ENCODE peak calls at places on chromosomes 16 and 17, in nine cellular contexts. R, P, G, D, H, Q, S, U and L are unnamed samples.

GRCh38 chr16:22374311-22375116 is at the start of gene CDR2:
- DNase-seq in Q (peak; percentile 96), D (peak; percentile 99), R (peak; percentile 97), U (peak; percentile 97), H (peak; percentile 99), G (peak; percentile 98), P (peak; percentile 99), S (peak; percentile 98), L (peak; percentile 100)

GRCh38 chr17:58666858-58667267 is 25.0 kb downstream of the TEX14 start:
- DNase-seq in H (no peak), D (peak; percentile 71), S (peak; percentile 73), U (peak; percentile 63), Q (no peak), G (peak; percentile 69), R (peak; percentile 24), P (peak; percentile 67), L (no peak)

GRCh38 chr16:5633845-5634440 is 536.3 kb upstream of the EEF2KMT start:
- DNase-seq in S (no peak), Q (peak; percentile 0), U (no peak), H (no peak), P (peak; percentile 62), R (no peak), G (no peak), D (no peak), L (peak; percentile 55)

GRCh38 chr17:71764507-71764906 is 356.3 kb upstream of the SOX9 start:
- DNase-seq in S (peak; percentile 11), G (no peak), P (peak; percentile 19), R (no peak), H (peak; percentile 94), D (peak; percentile 48), U (no peak), Q (peak; percentile 15), L (peak; percentile 4)

GRCh38 chr17:77493901-77494663 is 353.3 kb downstream of the SEC14L1 start:
- DNase-seq in S (no peak), D (peak; percentile 34), R (no peak), P (no peak), G (peak; percentile 19), H (peak; percentile 32), U (no peak), Q (no peak), L (peak; percentile 32)

GRCh38 chr17:30997270-30997669 is 26.4 kb downstream of the RNF135 start:
- DNase-seq in D (no peak), P (no peak), R (no peak), H (no peak), G (no peak), S (no peak), U (no peak), Q (no peak), L (no peak)

GRCh38 chr17:57926723-57927047 is 28.5 kb downstream of the CUEDC1 start:
- DNase-seq in S (no peak), H (no peak), R (no peak), D (peak; percentile 12), G (no peak), P (no peak), U (no peak), Q (no peak), L (no peak)

GRCh38 chr16:4570688-4571321 is 14.7 kb downstream of the C16orf96 start:
- DNase-seq in G (no peak), P (no peak), R (no peak), Q (no peak), D (no peak), S (no peak), H (peak; percentile 90), U (no peak), L (peak; percentile 70)

GRCh38 chr17:45791041-45791582 is 7.0 kb downstream of the CRHR1 start:
- DNase-seq in P (no peak), H (no peak), S (no peak), U (no peak), G (no peak), Q (no peak), D (no peak), R (no peak), L (no peak)

GRCh38 chr16:11225677-11226549 is 30.1 kb downstream of the SOCS1 start:
- DNase-seq in H (no peak), S (no peak), D (no peak), Q (no peak), G (no peak), R (no peak), U (no peak), P (no peak), L (no peak)

GRCh38 chr17:6589266-6589946 is 33.1 kb upstream of the PITPNM3 start:
- DNase-seq in P (no peak), Q (no peak), R (no peak), S (no peak), G (no peak), D (no peak), U (no peak), H (no peak), L (no peak)

GRCh38 chr17:80720624-80721577 is 176.3 kb downstream of the RPTOR start:
- DNase-seq in G (no peak), D (no peak), U (no peak), P (no peak), Q (peak; percentile 88), H (no peak), R (no peak), S (no peak), L (no peak)

GRCh38 chr16:70789231-70789926 is 11.6 kb downstream of the VAC14 start:
- DNase-seq in H (peak; percentile 69), S (peak; percentile 44), R (no peak), Q (no peak), G (peak; percentile 88), U (peak; percentile 93), D (peak; percentile 74), P (peak; percentile 62), L (no peak)

GRCh38 chr17:35726609-35727460 is 4.6 kb upstream of the RASL10B start:
- DNase-seq in S (peak; percentile 53), H (peak; percentile 81), G (peak; percentile 68), P (peak; percentile 76), U (peak; percentile 65), R (no peak), Q (peak; percentile 86), D (peak; percentile 85), L (peak; percentile 35)

GRCh38 chr17:76383645-76384221 is 676 bp upstream of the SPHK1 start:
- DNase-seq in P (peak; percentile 66), H (peak; percentile 89), U (peak; percentile 24), R (no peak), Q (peak; percentile 61), G (no peak), D (peak; percentile 78), S (peak; percentile 42), L (peak; percentile 91)

GRCh38 chr17:40560592-40561293 is 4.5 kb downstream of the CCR7 start:
- DNase-seq in R (no peak), D (peak; percentile 51), S (no peak), G (no peak), Q (peak; percentile 89), U (no peak), H (no peak), P (no peak), L (no peak)

GRCh38 chr17:16439867-16440351 is 24.5 kb downstream of the TRPV2 start:
- DNase-seq in H (no peak), Q (no peak), S (no peak), R (no peak), D (no peak), G (no peak), U (no peak), P (no peak), L (no peak)
- H3K27me3 ChIP-seq in H (no peaks in the 10 kb centered on the region), Q (no peaks in the 10 kb centered on the region), S (no peaks in the 10 kb centered on the region), R (no peaks in the 10 kb centered on the region), D (no peaks in the 10 kb centered on the region), G (no peaks in the 10 kb centered on the region), U (no peaks in the 10 kb centered on the region), P (no peaks in the 10 kb centered on the region), L (no peaks in the 10 kb centered on the region)

GRCh38 chr16:21302454-21302853 is 24.4 kb upstream of the CRYM start:
- DNase-seq in R (no peak), U (no peak), S (no peak), H (peak; percentile 76), G (no peak), D (no peak), P (no peak), Q (no peak), L (peak; percentile 51)
- H3K4me3 ChIP-seq in R (peak overlapping the region; percentile 63), U (peak overlapping the region; percentile 65), S (peak overlapping the region; percentile 66), H (peak overlapping the region; percentile 87), G (no peak overlapping the region), D (no peak overlapping the region), P (no peak overlapping the region), Q (peak overlapping the region; percentile 82), L (no peak overlapping the region)

GRCh38 chr17:41873559-41874292 is 8.5 kb upstream of the KLHL11 start:
- DNase-seq in H (no peak), D (peak; percentile 6), G (no peak), U (no peak), R (no peak), P (no peak), S (no peak), Q (no peak), L (no peak)
- H3K36me3 ChIP-seq in H (peaks cover 77% of the 10 kb centered on the region), D (peaks cover 6% of the 10 kb centered on the region), G (peaks cover 83% of the 10 kb centered on the region), U (peaks cover 41% of the 10 kb centered on the region), R (peaks cover 47% of the 10 kb centered on the region), P (peaks cover 49% of the 10 kb centered on the region), S (peaks cover 83% of the 10 kb centered on the region), Q (peaks cover 83% of the 10 kb centered on the region), L (peaks cover 57% of the 10 kb centered on the region)

DNA sequence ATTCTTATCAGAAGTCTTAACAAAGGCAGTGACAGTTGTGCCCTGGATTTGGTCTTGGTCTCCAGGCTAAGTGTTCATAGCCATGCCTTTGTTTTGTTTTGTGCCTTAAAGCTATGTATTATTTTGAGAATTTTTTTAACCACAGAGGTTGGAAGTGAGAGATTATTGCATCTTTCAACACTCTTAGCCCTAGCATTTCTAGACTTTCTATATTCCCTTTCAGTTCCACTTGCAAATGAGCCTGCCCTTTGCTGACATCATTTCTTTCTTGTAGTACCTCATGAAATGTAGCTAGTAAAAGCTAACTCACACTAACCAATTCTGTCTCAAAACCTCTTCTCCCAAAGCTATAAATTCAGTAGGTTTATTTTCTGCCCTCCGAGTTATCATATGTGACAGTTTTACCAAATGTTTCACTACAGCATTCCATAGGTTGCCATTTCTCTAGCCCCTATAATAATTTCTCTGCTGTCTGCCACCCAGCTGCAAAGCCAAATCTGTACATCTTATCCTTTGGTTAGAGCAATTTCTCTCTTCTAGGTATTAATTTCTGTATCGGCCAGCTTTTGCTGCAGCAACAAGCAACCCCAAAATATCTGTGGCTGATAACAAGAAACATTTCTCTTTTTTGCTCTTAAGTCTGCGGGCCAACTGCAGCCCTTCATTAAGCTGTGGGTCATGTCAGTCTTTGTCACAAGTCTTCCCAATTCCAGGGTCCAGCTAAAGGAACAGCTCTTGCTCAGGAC is 14.2 kb upstream of the CCL1 start:
- DNase-seq in D (no peak), P (no peak), S (no peak), Q (no peak), H (peak; percentile 30), U (no peak), G (no peak), R (no peak), L (no peak)
- H3K27me3 ChIP-seq in D (peaks cover 5% of the 10 kb centered on the region), P (peaks cover 9% of the 10 kb centered on the region), S (peaks cover 3% of the 10 kb centered on the region), Q (no peaks in the 10 kb centered on the region), H (peaks cover 1% of the 10 kb centered on the region), U (no peaks in the 10 kb centered on the region), G (peaks cover 7% of the 10 kb centered on the region), R (no peaks in the 10 kb centered on the region), L (no peaks in the 10 kb centered on the region)